ENCODE peak calls at places on chromosome 22, in four cellular contexts. One of them, this sample, is unnamed.

GRCh38 chr22:45626198-45626651 is 45.4 kb upstream of the ATXN10 start:
- DNase-seq in hepatocyte: peak; percentile 76
- DNase-seq in mesenchymal stem cell: no peak
- DNase-seq in MM.1S: no peak
- DNase-seq in this sample: no peak

GRCh38 chr22:36628561-36629060 is 74.9 kb downstream of the CACNG2 start:
- DNase-seq in mesenchymal stem cell: no peak
- DNase-seq in MM.1S: no peak
- DNase-seq in hepatocyte: no peak
- DNase-seq in this sample: no peak

GRCh38 chr22:50674606-50675552 is 2.3 kb downstream of the SHANK3 start:
- DNase-seq in mesenchymal stem cell: peak; percentile 32
- DNase-seq in MM.1S: no peak
- DNase-seq in hepatocyte: peak; percentile 84
- DNase-seq in this sample: peak; percentile 97

GRCh38 chr22:39562839-39563489 is 7.6 kb upstream of the CACNA1I start:
- DNase-seq in mesenchymal stem cell: no peak
- DNase-seq in MM.1S: no peak
- DNase-seq in hepatocyte: no peak
- DNase-seq in this sample: no peak

GRCh38 chr22:48488611-48489456 is 1338.8 kb downstream of the BRD1 start:
- DNase-seq in mesenchymal stem cell: no peak
- DNase-seq in hepatocyte: peak; percentile 49
- DNase-seq in MM.1S: peak; percentile 45
- DNase-seq in this sample: peak; percentile 54

GRCh38 chr22:44412136-44412731 is 85.8 kb downstream of the RTL6 start:
- DNase-seq in hepatocyte: no peak
- DNase-seq in MM.1S: no peak
- DNase-seq in mesenchymal stem cell: no peak
- DNase-seq in this sample: peak; percentile 12

GRCh38 chr22:37228106-37229011 is 15.7 kb downstream of the RAC2 start:
- DNase-seq in MM.1S: no peak
- DNase-seq in mesenchymal stem cell: peak; percentile 78
- DNase-seq in hepatocyte: peak; percentile 44
- DNase-seq in this sample: no peak

GRCh38 chr22:22461111-22461510 is 47.4 kb downstream of the ZNF280B start:
- DNase-seq in MM.1S: no peak
- DNase-seq in hepatocyte: no peak
- DNase-seq in mesenchymal stem cell: no peak
- DNase-seq in this sample: no peak

GRCh38 chr22:17954860-17955587 is 69.3 kb downstream of the MICAL3 start:
- DNase-seq in mesenchymal stem cell: no peak
- DNase-seq in MM.1S: no peak
- DNase-seq in hepatocyte: no peak
- DNase-seq in this sample: no peak

GRCh38 chr22:40654522-40655167 is 18.1 kb upstream of the MRTFA start:
- DNase-seq in MM.1S: no peak
- DNase-seq in mesenchymal stem cell: peak; percentile 70
- DNase-seq in hepatocyte: peak; percentile 70
- DNase-seq in this sample: peak; percentile 64

GRCh38 chr22:40653361-40653760 is 16.8 kb upstream of the MRTFA start:
- DNase-seq in hepatocyte: no peak
- DNase-seq in mesenchymal stem cell: no peak
- DNase-seq in MM.1S: no peak
- DNase-seq in this sample: no peak

GRCh38 chr22:40648386-40648785 is 11.9 kb upstream of the MRTFA start:
- DNase-seq in mesenchymal stem cell: no peak
- DNase-seq in hepatocyte: no peak
- DNase-seq in MM.1S: peak; percentile 90
- DNase-seq in this sample: no peak

GRCh38 chr22:40651057-40651456 is 14.5 kb upstream of the MRTFA start:
- DNase-seq in mesenchymal stem cell: no peak
- DNase-seq in hepatocyte: no peak
- DNase-seq in MM.1S: no peak
- DNase-seq in this sample: no peak

DNA sequence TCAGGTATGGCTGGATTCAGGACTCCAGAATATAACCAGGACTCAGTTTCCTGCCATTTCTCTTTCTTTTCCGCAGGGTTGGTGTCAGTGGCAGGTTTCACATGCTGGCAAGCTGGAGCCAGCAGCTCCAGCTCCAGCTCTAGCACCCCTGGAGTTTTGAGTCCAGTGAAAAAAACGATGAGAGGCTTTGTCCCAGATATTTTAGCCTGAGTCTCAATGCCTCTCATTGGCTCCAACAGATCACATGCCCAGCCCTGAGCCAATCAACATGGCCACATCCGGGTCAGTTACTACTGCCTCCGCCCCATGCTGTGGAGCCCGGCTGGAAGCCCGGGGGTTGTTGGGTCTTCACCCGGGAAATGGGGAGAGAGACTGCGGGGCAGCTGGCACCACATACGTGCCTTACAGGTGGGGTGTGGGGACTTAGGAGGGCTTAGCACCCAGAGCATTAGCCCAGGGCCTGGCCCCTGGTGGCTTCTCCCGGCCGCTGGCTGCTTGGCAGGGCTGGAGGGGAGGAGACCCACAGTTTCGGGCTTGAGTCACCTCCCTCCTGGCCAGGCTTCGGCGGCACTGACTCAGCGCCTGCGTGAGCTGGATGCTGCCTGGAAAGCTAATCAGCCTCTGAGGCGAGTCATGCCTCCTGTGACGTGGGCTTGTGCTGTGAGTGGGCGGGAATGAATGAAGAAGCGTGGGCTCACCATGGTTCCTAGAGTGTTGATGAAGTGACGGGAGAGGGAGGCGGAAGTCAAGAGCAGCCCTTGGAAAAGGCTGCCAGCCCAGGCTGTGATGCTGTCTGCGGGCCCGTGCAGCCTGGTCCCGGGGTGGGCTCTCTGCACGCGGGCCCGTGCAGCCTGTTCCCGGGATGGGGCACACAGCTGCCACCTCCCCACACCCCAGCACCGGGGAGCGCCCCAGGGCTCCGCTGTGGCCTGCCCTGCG is 15.3 kb upstream of the MRTFA start:
- DNase-seq in MM.1S: peak; percentile 92
- DNase-seq in hepatocyte: peak; percentile 96
- DNase-seq in mesenchymal stem cell: peak; percentile 100
- DNase-seq in this sample: peak; percentile 84
- H3K4me2 ChIP-seq in MM.1S: peak overlapping the region; percentile 97
- H3K4me2 ChIP-seq in hepatocyte: peak overlapping the region; percentile 76
- H3K4me2 ChIP-seq in mesenchymal stem cell: peak overlapping the region; percentile 78
- H3K4me2 ChIP-seq in this sample: peak overlapping the region; percentile 88

DNA sequence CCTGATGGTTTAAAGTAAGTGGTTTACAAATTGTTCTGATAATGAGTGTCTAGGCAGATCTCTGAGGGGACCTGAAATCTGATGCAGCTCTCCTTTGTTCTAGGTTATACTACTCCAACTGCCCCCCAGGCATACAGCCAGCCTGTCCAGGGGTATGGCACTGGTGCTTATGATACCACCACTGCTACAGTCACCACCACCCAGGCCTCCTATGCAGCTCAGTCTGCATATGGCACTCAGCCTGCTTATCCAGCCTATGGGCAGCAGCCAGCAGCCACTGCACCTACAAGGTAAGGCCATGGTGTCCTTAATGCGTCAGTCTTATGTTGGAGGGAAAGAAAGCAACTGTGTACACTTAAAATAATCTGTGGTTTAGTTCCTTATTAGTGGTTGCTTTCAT is 9.9 kb downstream of the EWSR1 start:
- DNase-seq in MM.1S: no peak
- DNase-seq in mesenchymal stem cell: no peak
- DNase-seq in hepatocyte: no peak
- DNase-seq in this sample: no peak
- H3K4me2 ChIP-seq in MM.1S: no peak overlapping the region
- H3K4me2 ChIP-seq in mesenchymal stem cell: no peak overlapping the region
- H3K4me2 ChIP-seq in hepatocyte: no peak overlapping the region
- H3K4me2 ChIP-seq in this sample: no peak overlapping the region

GRCh38 chr22:31747441-31747840 is 2.5 kb downstream of the PRR14L start:
- DNase-seq in hepatocyte: no peak
- DNase-seq in mesenchymal stem cell: no peak
- DNase-seq in MM.1S: no peak
- DNase-seq in this sample: no peak
- H3K4me2 ChIP-seq in hepatocyte: peak overlapping the region; percentile 79
- H3K4me2 ChIP-seq in mesenchymal stem cell: no peak overlapping the region
- H3K4me2 ChIP-seq in MM.1S: no peak overlapping the region
- H3K4me2 ChIP-seq in this sample: peak overlapping the region; percentile 82

GRCh38 chr22:24435323-24435645 is 7.9 kb downstream of the ADORA2A start:
- DNase-seq in hepatocyte: no peak
- DNase-seq in MM.1S: no peak
- DNase-seq in mesenchymal stem cell: no peak
- DNase-seq in this sample: no peak
- H3K4me2 ChIP-seq in hepatocyte: no peak overlapping the region
- H3K4me2 ChIP-seq in MM.1S: peak overlapping the region; percentile 94
- H3K4me2 ChIP-seq in mesenchymal stem cell: no peak overlapping the region
- H3K4me2 ChIP-seq in this sample: no peak overlapping the region

This sample was measured in SK-N-SH.